ENCODE peak calls at places on chromosome 22, in six cellular contexts. X is K562, E is astrocyte of the spinal cord, K is fibroblast of lung, G is tibial artery, V is cardiac muscle cell. Z is an unnamed sample.

GRCh38 chr22:30310881-30311771 is 15.6 kb downstream of the TBC1D10A start:
- DNase-seq in X (no peak), E (no peak), K (peak; percentile 78), G (peak; percentile 93), V (peak; percentile 42), Z (no peak)

GRCh38 chr22:34414467-34415440 is 494.5 kb upstream of the LARGE1 start:
- DNase-seq in X (peak; percentile 14), E (no peak), K (peak; percentile 11), G (no peak), V (peak; percentile 93), Z (peak; percentile 77)

GRCh38 chr22:48580481-48580970 is 1247.1 kb downstream of the BRD1 start:
- DNase-seq in X (no peak), E (no peak), K (no peak), G (no peak), V (no peak), Z (no peak)

GRCh38 chr22:48803171-48803992 is 1024.3 kb downstream of the BRD1 start:
- DNase-seq in X (no peak), E (no peak), K (no peak), G (no peak), V (no peak), Z (no peak)

GRCh38 chr22:17580461-17581031 is 17.2 kb downstream of the SLC25A18 start:
- DNase-seq in X (no peak), E (no peak), K (peak; percentile 31), G (no peak), V (no peak), Z (no peak)

GRCh38 chr22:43697894-43698293 is 114.2 kb downstream of the EFCAB6 start:
- DNase-seq in X (no peak), E (no peak), K (no peak), G (no peak), V (no peak), Z (no peak)

GRCh38 chr22:30763815-30764686 is 69.4 kb downstream of the OSBP2 start:
- DNase-seq in X (peak; percentile 57), E (peak; percentile 77), K (peak; percentile 81), G (no peak), V (peak; percentile 84), Z (peak; percentile 60)

GRCh38 chr22:28297504-28297903 is 378.4 kb upstream of the PITPNB start:
- DNase-seq in X (no peak), E (no peak), K (peak; percentile 31), G (no peak), V (no peak), Z (no peak)

GRCh38 chr22:21635771-21636510 is 3.4 kb downstream of the CCDC116 start:
- DNase-seq in X (no peak), E (no peak), K (no peak), G (no peak), V (no peak), Z (no peak)

GRCh38 chr22:23068096-23068831 is 2.1 kb upstream of the GNAZ start:
- DNase-seq in X (peak; percentile 47), E (no peak), K (no peak), G (peak; percentile 59), V (no peak), Z (no peak)

GRCh38 chr22:24423519-24424000 is 3.8 kb upstream of the ADORA2A start:
- DNase-seq in X (peak; percentile 88), E (no peak), K (no peak), G (no peak), V (peak; percentile 74), Z (peak; percentile 82)

GRCh38 chr22:29733362-29734322 is 13.8 kb downstream of the CABP7 start:
- DNase-seq in X (no peak), E (no peak), K (no peak), G (no peak), V (peak; percentile 27), Z (peak; percentile 60)

GRCh38 chr22:23072035-23072910 is 2.0 kb downstream of the GNAZ start:
- DNase-seq in X (no peak), E (peak; percentile 3), K (peak; percentile 48), G (no peak), V (no peak), Z (no peak)

GRCh38 chr22:31223786-31224191 is 11.7 kb downstream of the LIMK2 start:
- DNase-seq in X (no peak), E (no peak), K (no peak), G (no peak), V (no peak), Z (no peak)

GRCh38 chr22:29790061-29790460 is 22.9 kb downstream of the UQCR10 start:
- DNase-seq in X (no peak), E (no peak), K (no peak), G (no peak), V (no peak), Z (no peak)

GRCh38 chr22:29867260-29867659 is 15.7 kb upstream of the MTMR3 start:
- DNase-seq in X (no peak), E (no peak), K (no peak), G (no peak), V (no peak), Z (no peak)

GRCh38 chr22:30685178-30685577 is 9.5 kb upstream of the OSBP2 start:
- DNase-seq in X (no peak), E (no peak), K (no peak), G (no peak), V (no peak), Z (no peak)

GRCh38 chr22:30984317-30984716 is 15.3 kb downstream of the TUG1 start:
- DNase-seq in X (no peak), E (no peak), K (no peak), G (no peak), V (no peak), Z (no peak)

GRCh38 chr22:46319319-46319718 is 16.2 kb upstream of the TRMU start:
- DNase-seq in X (no peak), E (no peak), K (no peak), G (no peak), V (no peak), Z (no peak)

GRCh38 chr22:17109113-17109865 is 11.9 kb downstream of the TMEM121B start:
- DNase-seq in X (no peak), E (no peak), K (no peak), G (no peak), V (no peak), Z (no peak)

GRCh38 chr22:43188829-43189545 is 2.1 kb upstream of the TTLL12 start:
- DNase-seq in X (no peak), E (no peak), K (no peak), G (no peak), V (no peak), Z (no peak)

GRCh38 chr22:28882545-28882877 is 861 bp upstream of the ZNRF3 start:
- DNase-seq in X (no peak), E (peak; percentile 21), K (peak; percentile 23), G (no peak), V (no peak), Z (no peak)

GRCh38 chr22:18987765-18988164 is 51.7 kb upstream of the PRODH start:
- DNase-seq in X (peak; percentile 83), E (no peak), K (no peak), G (no peak), V (peak; percentile 35), Z (peak; percentile 36)

GRCh38 chr22:30274061-30274812 is 7.6 kb upstream of the OSM start:
- DNase-seq in X (no peak), E (no peak), K (no peak), G (no peak), V (no peak), Z (no peak)

GRCh38 chr22:47600791-47601400 is 838.4 kb downstream of the TBC1D22A start:
- DNase-seq in X (no peak), E (no peak), K (no peak), G (no peak), V (no peak), Z (no peak)

GRCh38 chr22:30920407-30920806 is 48.2 kb downstream of the MORC2 start:
- DNase-seq in X (peak; percentile 78), E (peak; percentile 67), K (peak; percentile 43), G (peak; percentile 79), V (peak; percentile 81), Z (peak; percentile 93)

GRCh38 chr22:17260950-17261349 is 41.7 kb upstream of the ADA2 start:
- DNase-seq in X (no peak), E (no peak), K (no peak), G (no peak), V (peak; percentile 32), Z (peak; percentile 39)

GRCh38 chr22:17562906-17563870 is at the start of gene SLC25A18:
- DNase-seq in X (peak; percentile 41), E (no peak), K (peak; percentile 30), G (peak; percentile 74), V (peak; percentile 39), Z (no peak)

GRCh38 chr22:18147791-18148507 is 2.0 kb upstream of the USP18 start:
- DNase-seq in X (no peak), E (no peak), K (no peak), G (no peak), V (no peak), Z (no peak)

GRCh38 chr22:46815132-46815531 is 52.7 kb downstream of the TBC1D22A start:
- DNase-seq in X (no peak), E (no peak), K (no peak), G (peak; percentile 19), V (no peak), Z (no peak)

GRCh38 chr22:37565830-37566229 is 5.5 kb downstream of the CDC42EP1 start:
- DNase-seq in X (no peak), E (no peak), K (no peak), G (no peak), V (no peak), Z (no peak)

GRCh38 chr22:37563153-37564081 is 3.1 kb downstream of the CDC42EP1 start:
- DNase-seq in X (no peak), E (peak; percentile 96), K (peak; percentile 97), G (peak; percentile 93), V (no peak), Z (peak; percentile 21)

GRCh38 chr22:37562049-37562784 is 1.9 kb downstream of the CDC42EP1 start:
- DNase-seq in X (no peak), E (no peak), K (no peak), G (no peak), V (no peak), Z (no peak)

GRCh38 chr22:37566329-37566837 is 6.1 kb downstream of the CDC42EP1 start:
- DNase-seq in X (no peak), E (no peak), K (no peak), G (no peak), V (no peak), Z (no peak)

GRCh38 chr22:37564111-37564711 is 3.9 kb downstream of the CDC42EP1 start:
- DNase-seq in X (no peak), E (no peak), K (peak; percentile 81), G (no peak), V (no peak), Z (no peak)
- TF ChIP-seq CTCF in X (no peak), E (peak; percentile 11), K (no peak), G (no peak), V (peak; percentile 35), Z (no peak)

GRCh38 chr22:50396751-50397370 is 53.7 kb downstream of the PPP6R2 start:
- DNase-seq in X (no peak), E (no peak), K (no peak), G (no peak), V (no peak), Z (no peak)
- TF ChIP-seq CTCF in X (no peak), E (no peak), K (no peak), G (no peak), V (no peak), Z (no peak)

GRCh38 chr22:37930270-37930951 is 23.0 kb downstream of the C22orf23 start:
- DNase-seq in X (no peak), E (no peak), K (no peak), G (no peak), V (no peak), Z (no peak)
- TF ChIP-seq CTCF in X (peak; percentile 9), E (peak; percentile 69), K (peak; percentile 64), G (peak; percentile 38), V (peak; percentile 53), Z (peak; percentile 24)

GRCh38 chr22:33299245-33299956 is 241.2 kb upstream of the SYN3 start:
- DNase-seq in X (no peak), E (no peak), K (no peak), G (peak; percentile 42), V (no peak), Z (peak; percentile 36)
- TF ChIP-seq CTCF in X (no peak), E (no peak), K (no peak), G (no peak), V (no peak), Z (peak; percentile 8)

GRCh38 chr22:35719212-35719869 is 1.7 kb downstream of the APOL5 start:
- DNase-seq in X (no peak), E (no peak), K (no peak), G (no peak), V (no peak), Z (no peak)
- TF ChIP-seq CTCF in X (peak; percentile 63), E (no peak), K (peak; percentile 11), G (no peak), V (no peak), Z (no peak)